ENCODE peak calls at places on chromosomes 2 and 18, in seven cellular contexts. L is naive thymus-derived CD4-positive, alpha-beta T cell; M is heart left ventricle; T is CD4-positive, CD25-positive, alpha-beta regulatory T cell; A is mucosa of descending colon; Z is heart right ventricle; H is left lung. V is an unnamed sample. For H3K4me1, the result is how much of the 10 kb centered on the place peaks cover.

GRCh38 chr2:167187049-167187727 is 298.9 kb downstream of the XIRP2 start:
- ATAC-seq in H (no peak), Z (peak), L (no peak), A (peak), T (no peak), M (peak), V (no peak)

GRCh38 chr2:154914606-154915005 is 216.1 kb downstream of the KCNJ3 start:
- ATAC-seq in M (no peak), T (no peak), L (no peak), H (no peak), Z (no peak), A (peak), V (no peak)

GRCh38 chr2:239315308-239315707 is 85.5 kb downstream of the HDAC4 start:
- ATAC-seq in L (no peak), A (no peak), H (no peak), Z (no peak), M (no peak), T (no peak), V (no peak)

GRCh38 chr2:65165595-65165994 is 35.7 kb upstream of the RAB1A start:
- ATAC-seq in M (no peak), T (no peak), Z (no peak), A (no peak), L (peak), H (peak), V (no peak)

GRCh38 chr2:172931923-172932520 is 143.6 kb upstream of the MAP3K20 start:
- ATAC-seq in A (peak), H (peak), T (no peak), L (peak), Z (peak), M (peak), V (no peak)

GRCh38 chr2:160269803-160270570 is 69.9 kb upstream of the ITGB6 start:
- ATAC-seq in Z (peak), H (peak), A (peak), M (peak), L (peak), T (peak), V (peak)

GRCh38 chr2:149000168-149000938 is 38.1 kb upstream of the LYPD6B start:
- ATAC-seq in T (no peak), A (no peak), L (no peak), H (no peak), Z (no peak), M (no peak), V (no peak)

GRCh38 chr2:40243581-40243980 is 208.3 kb downstream of the SLC8A1 start:
- ATAC-seq in L (no peak), M (no peak), A (no peak), H (peak), T (no peak), Z (no peak), V (no peak)

GRCh38 chr2:3277050-3277747 is 100.4 kb downstream of the EIPR1 start:
- ATAC-seq in Z (no peak), H (no peak), M (no peak), L (no peak), T (no peak), A (no peak), V (no peak)

GRCh38 chr2:95323347-95324155 is 26.4 kb downstream of the KCNIP3 start:
- ATAC-seq in L (no peak), H (peak), A (peak), T (no peak), M (no peak), Z (no peak), V (no peak)

GRCh38 chr2:48170281-48170680 is 264.0 kb upstream of the FBXO11 start:
- ATAC-seq in A (no peak), T (no peak), H (no peak), L (no peak), Z (no peak), M (no peak), V (no peak)

GRCh38 chr2:147782521-147782920 is 62.3 kb upstream of the ACVR2A start:
- ATAC-seq in H (peak), Z (no peak), M (no peak), L (no peak), T (no peak), A (no peak), V (no peak)

GRCh38 chr18:13801260-13801601 is 22.7 kb upstream of the MC5R start:
- ATAC-seq in A (no peak), Z (no peak), H (no peak), T (no peak), M (no peak), L (no peak), V (no peak)

GRCh38 chr18:31512203-31512764 is 14.3 kb downstream of the DSG2 start:
- ATAC-seq in T (no peak), Z (peak), A (peak), M (peak), L (peak), H (peak), V (no peak)

GRCh38 chr2:42421601-42422252 is 60.7 kb upstream of the COX7A2L start:
- ATAC-seq in Z (no peak), H (no peak), M (no peak), L (no peak), A (no peak), T (no peak), V (no peak)

GRCh38 chr2:178874529-178875240 is 67.5 kb upstream of the TTN start:
- ATAC-seq in H (no peak), T (no peak), L (no peak), Z (peak), M (peak), A (no peak), V (no peak)

GRCh38 chr18:37547196-37547595 is 18.4 kb downstream of the CELF4 start:
- ATAC-seq in Z (no peak), H (no peak), T (no peak), A (no peak), L (no peak), M (no peak), V (no peak)

GRCh38 chr18:43934322-43935050 is 657.2 kb upstream of the SYT4 start:
- ATAC-seq in Z (no peak), L (no peak), M (no peak), H (no peak), T (no peak), A (no peak), V (peak)

GRCh38 chr2:44267269-44268258 is 7.7 kb upstream of the SLC3A1 start:
- ATAC-seq in H (no peak), Z (peak), M (peak), A (no peak), L (no peak), T (no peak), V (peak)

GRCh38 chr2:96214554-96214953 is 5.9 kb upstream of the STARD7 start:
- ATAC-seq in T (no peak), Z (no peak), A (peak), H (no peak), M (no peak), L (no peak), V (no peak)

GRCh38 chr18:12946549-12947354 is 1.1 kb upstream of the SEH1L start:
- ATAC-seq in Z (no peak), T (no peak), A (no peak), H (peak), M (peak), L (no peak), V (no peak)

GRCh38 chr2:186164325-186164724 is 321.7 kb upstream of the ZC3H15 start:
- ATAC-seq in Z (no peak), L (no peak), H (no peak), T (no peak), A (no peak), M (no peak), V (no peak)

GRCh38 chr2:234072454-234072853 is 22.0 kb downstream of the SPP2 start:
- ATAC-seq in M (no peak), H (no peak), Z (no peak), T (no peak), A (no peak), L (no peak), V (no peak)

GRCh38 chr2:120108049-120108448 is 95.2 kb downstream of the EPB41L5 start:
- ATAC-seq in T (no peak), A (peak), H (peak), M (peak), Z (peak), L (no peak), V (peak)

GRCh38 chr2:3460831-3461544 is 58.3 kb downstream of the ADI1 start:
- ATAC-seq in H (no peak), T (no peak), A (no peak), L (no peak), Z (peak), M (peak), V (no peak)

GRCh38 chr2:238868067-238868524 is 20.2 kb downstream of the TWIST2 start:
- ATAC-seq in L (no peak), H (no peak), A (no peak), T (no peak), M (no peak), Z (no peak), V (no peak)

GRCh38 chr2:143934170-143934912 is 585.6 kb downstream of the ZEB2 start:
- ATAC-seq in M (no peak), T (no peak), L (no peak), A (no peak), H (no peak), Z (no peak), V (no peak)

GRCh38 chr18:32261003-32261402 is 71.2 kb downstream of the MEP1B start:
- ATAC-seq in T (no peak), Z (no peak), A (no peak), M (no peak), L (no peak), H (no peak), V (no peak)

GRCh38 chr2:62305421-62306176 is 109.7 kb downstream of the B3GNT2 start:
- ATAC-seq in T (no peak), Z (peak), H (no peak), L (no peak), A (no peak), M (peak), V (no peak)
- H3K4me1 ChIP-seq in T (half or more), Z (under half), H (under half), L (under half), A (under half), M (under half), V (under half)

DNA sequence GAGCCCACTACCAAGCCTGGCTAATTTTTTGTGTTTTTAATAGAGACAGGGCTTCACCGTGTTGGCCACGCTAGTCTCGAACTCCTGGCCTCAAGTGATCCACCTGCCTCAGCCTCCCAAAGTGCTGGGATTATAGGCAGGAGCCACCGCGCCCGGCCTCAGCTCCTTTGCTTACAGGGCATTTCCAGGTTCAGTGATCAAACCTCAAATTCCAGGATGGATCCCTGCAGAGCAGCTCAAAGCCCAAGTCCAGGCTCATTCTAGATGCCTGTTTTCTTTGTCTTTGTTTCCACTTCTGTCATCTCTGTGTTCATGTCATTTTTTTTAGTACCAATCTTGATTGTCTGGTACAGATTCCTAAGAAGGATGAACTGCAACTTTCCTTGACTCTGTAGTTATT is 41.9 kb downstream of the TNFRSF11A start:
- ATAC-seq in A (no peak), M (no peak), L (no peak), T (no peak), H (no peak), Z (no peak), V (no peak)
- H3K4me1 ChIP-seq in A (under half), M (under half), L (under half), T (under half), H (under half), Z (under half), V (under half)

GRCh38 chr2:54599326-54599710 is 124.1 kb upstream of the EML6 start:
- ATAC-seq in T (no peak), M (no peak), H (peak), Z (no peak), L (no peak), A (no peak), V (no peak)

GRCh38 chr2:54599914-54600313 is 123.5 kb upstream of the EML6 start:
- ATAC-seq in Z (peak), L (peak), A (peak), M (peak), H (peak), T (no peak), V (peak)

GRCh38 chr2:54602736-54603322 is 120.6 kb upstream of the EML6 start:
- ATAC-seq in H (peak), A (no peak), Z (no peak), L (no peak), T (no peak), M (no peak), V (no peak)

GRCh38 chr2:54603357-54603756 is 120.1 kb upstream of the EML6 start:
- ATAC-seq in A (no peak), T (no peak), H (peak), Z (peak), L (no peak), M (peak), V (no peak)

DNA sequence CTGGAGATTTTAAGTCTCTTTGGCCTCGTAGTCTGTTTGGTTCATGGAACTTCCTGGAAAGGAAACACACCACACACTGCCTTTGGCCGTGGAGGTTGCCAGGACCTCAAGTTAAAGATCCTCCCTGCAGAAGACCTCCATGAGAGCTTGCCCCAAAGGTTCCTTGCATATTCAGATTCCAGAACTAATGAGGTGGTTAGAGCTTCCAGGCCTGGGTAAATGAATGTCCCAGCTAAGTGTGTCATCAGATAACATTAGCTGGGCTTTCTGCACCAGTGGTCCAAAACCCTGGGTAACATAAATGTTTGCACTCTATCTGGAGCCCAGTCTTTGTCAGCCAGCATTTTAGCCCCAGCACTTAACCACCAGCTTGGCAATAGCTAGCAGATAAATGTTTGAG is 122.1 kb upstream of the EML6 start:
- ATAC-seq in M (no peak), A (no peak), H (no peak), L (no peak), Z (no peak), T (no peak), V (no peak)
- H3K4me1 ChIP-seq in M (half or more), A (half or more), H (under half), L (half or more), Z (half or more), T (half or more), V (half or more)

DNA sequence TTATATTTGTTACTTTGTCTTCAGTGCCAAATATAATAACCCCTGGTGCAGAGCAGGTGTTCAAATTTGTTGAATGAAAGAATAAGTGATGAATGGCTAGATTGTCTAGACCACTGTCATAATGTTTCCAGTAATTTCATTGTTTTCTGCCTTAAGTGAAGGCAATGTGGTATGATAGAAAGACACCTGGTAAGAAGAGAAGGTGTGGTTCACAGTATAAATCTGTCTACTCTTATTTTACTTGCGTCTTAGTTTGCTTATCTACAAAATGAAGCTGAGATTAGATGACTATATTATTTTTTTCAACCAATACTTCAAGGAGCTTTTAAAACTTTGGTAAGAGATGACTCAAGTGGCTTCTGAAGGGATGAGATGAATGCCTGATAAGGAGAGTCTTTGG is 788.5 kb downstream of the EPHA4 start:
- ATAC-seq in L (no peak), Z (no peak), T (no peak), H (no peak), A (no peak), M (no peak), V (no peak)
- H3K4me1 ChIP-seq in L (under half), Z (under half), T (under half), H (under half), A (under half), M (under half), V (under half)

GRCh38 chr2:222795671-222796357 is 65.0 kb upstream of the ACSL3 start:
- ATAC-seq in M (no peak), H (peak), T (no peak), Z (no peak), A (peak), L (no peak), V (no peak)
- H3K4me1 ChIP-seq in M (under half), H (under half), T (under half), Z (under half), A (under half), L (under half), V (under half)

GRCh38 chr2:200353873-200354272 is 47.4 kb downstream of the SPATS2L start:
- ATAC-seq in L (no peak), T (no peak), Z (no peak), M (no peak), H (no peak), A (no peak), V (no peak)

GRCh38 chr2:200350796-200351195 is 44.3 kb downstream of the SPATS2L start:
- ATAC-seq in L (no peak), H (no peak), A (no peak), T (no peak), M (no peak), Z (no peak), V (no peak)

GRCh38 chr2:200353125-200353524 is 46.6 kb downstream of the SPATS2L start:
- ATAC-seq in M (peak), H (peak), L (no peak), T (no peak), Z (no peak), A (no peak), V (peak)

GRCh38 chr2:200351815-200352214 is 45.3 kb downstream of the SPATS2L start:
- ATAC-seq in L (no peak), Z (no peak), H (no peak), M (no peak), A (no peak), T (no peak), V (no peak)

GRCh38 chr2:200352631-200353030 is 46.1 kb downstream of the SPATS2L start:
- ATAC-seq in Z (no peak), L (no peak), H (peak), A (no peak), M (no peak), T (no peak), V (peak)
- H3K4me1 ChIP-seq in Z (under half), L (under half), H (under half), A (under half), M (under half), T (under half), V (under half)

GRCh38 chr18:74899554-74899953 is 301.9 kb downstream of the ZNF407 start:
- ATAC-seq in L (no peak), A (no peak), M (no peak), Z (no peak), T (no peak), H (no peak), V (no peak)

GRCh38 chr18:74898965-74899364 is 301.3 kb downstream of the ZNF407 start:
- ATAC-seq in T (no peak), Z (no peak), L (no peak), A (no peak), H (peak), M (peak), V (no peak)

GRCh38 chr18:74895686-74896085 is 298.0 kb downstream of the ZNF407 start:
- ATAC-seq in M (no peak), T (no peak), A (no peak), Z (no peak), H (no peak), L (no peak), V (no peak)

GRCh38 chr18:74897971-74898657 is 300.4 kb downstream of the ZNF407 start:
- ATAC-seq in H (no peak), Z (no peak), M (no peak), T (no peak), L (no peak), A (no peak), V (no peak)

GRCh38 chr18:74896390-74896991 is 298.8 kb downstream of the ZNF407 start:
- ATAC-seq in M (peak), Z (no peak), A (peak), T (peak), H (peak), L (peak), V (no peak)
- H3K4me1 ChIP-seq in M (under half), Z (under half), A (under half), T (under half), H (under half), L (under half), V (under half)

GRCh38 chr2:112059671-112060070 is 4.6 kb downstream of the TMEM87B start:
- ATAC-seq in L (no peak), T (no peak), A (no peak), Z (no peak), M (no peak), H (no peak), V (no peak)

GRCh38 chr2:112056626-112056987 is 1.5 kb downstream of the TMEM87B start:
- ATAC-seq in A (no peak), M (no peak), Z (no peak), L (no peak), H (no peak), T (no peak), V (no peak)

GRCh38 chr2:112055833-112056625 is 960 bp downstream of the TMEM87B start:
- ATAC-seq in H (peak), L (no peak), Z (no peak), A (peak), M (peak), T (no peak), V (no peak)

GRCh38 chr2:112053917-112054846 is 887 bp upstream of the TMEM87B start:
- ATAC-seq in T (peak), A (peak), Z (peak), H (peak), L (peak), M (peak), V (peak)

DNA sequence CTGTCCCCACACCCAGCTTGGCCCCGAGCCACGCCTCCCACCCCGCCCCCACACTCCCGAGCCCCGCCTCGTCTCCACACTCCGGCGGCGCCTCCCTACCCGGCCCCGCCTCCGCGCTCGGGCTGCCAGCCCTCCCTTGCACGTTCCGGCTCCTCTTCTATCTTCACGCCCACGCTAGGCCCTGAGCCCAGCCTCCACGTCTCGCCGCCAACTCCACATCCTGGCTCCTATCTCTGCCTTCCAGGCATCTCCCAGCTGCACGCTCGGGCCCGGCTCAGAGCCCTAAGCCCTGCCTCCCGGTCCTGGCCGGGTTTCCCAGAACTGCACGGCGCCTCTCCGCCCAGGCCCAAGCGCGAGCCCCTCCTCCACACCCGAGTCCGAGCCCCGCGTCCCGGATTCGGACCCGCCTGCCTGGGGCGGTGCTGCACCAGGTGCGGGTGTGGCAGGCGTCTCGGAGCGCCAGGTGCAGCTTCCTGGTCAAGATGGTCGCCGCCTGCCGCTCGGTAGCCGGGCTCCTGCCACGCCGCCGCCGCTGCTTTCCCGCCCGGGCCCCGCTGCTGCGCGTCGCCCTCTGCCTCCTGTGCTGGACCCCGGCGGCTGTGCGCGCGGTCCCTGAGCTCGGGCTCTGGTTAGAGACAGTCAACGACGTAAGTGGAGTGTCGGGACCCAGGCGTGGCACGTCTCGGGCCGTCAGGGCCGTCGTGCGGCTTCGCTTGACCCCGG is at the start of gene TMEM87B:
- ATAC-seq in L (peak), H (peak), Z (peak), T (peak), A (peak), M (peak), V (peak)
- H3K4me1 ChIP-seq in L (under half), H (under half), Z (under half), T (under half), A (under half), M (under half), V (under half)

DNA sequence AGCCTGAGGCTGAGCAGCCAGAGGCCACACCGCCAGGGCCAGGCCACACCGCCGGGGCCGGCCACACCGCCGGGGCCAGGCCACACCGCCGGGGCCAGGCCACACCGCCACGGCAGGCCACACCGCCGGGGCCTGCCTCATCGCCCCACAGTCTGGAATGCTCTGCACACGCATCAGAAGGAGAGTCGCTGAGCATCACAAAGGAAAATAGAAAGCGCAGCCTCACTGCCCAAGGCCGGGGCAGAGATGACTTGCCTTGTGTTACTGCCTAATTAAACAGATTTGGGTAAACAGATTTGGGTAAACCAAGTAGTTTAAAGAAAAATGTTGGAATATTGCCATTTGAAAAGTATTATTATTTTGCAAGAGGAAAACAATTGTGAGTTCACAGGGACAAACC is 10.4 kb upstream of the NFATC1 start:
- ATAC-seq in Z (no peak), L (no peak), A (no peak), T (no peak), H (no peak), M (no peak), V (no peak)
- H3K4me1 ChIP-seq in Z (under half), L (under half), A (under half), T (under half), H (under half), M (under half), V (under half)